ENCODE peak calls at places on chromosomes 2 and 18, in five cellular contexts. B, L, T, I and Z are unnamed samples.

GRCh38 chr2:196278491-196278911 is 107.1 kb upstream of the STK17B start:
- DNase-seq in L (no peak), I (no peak), B (no peak), T (no peak), Z (no peak)

GRCh38 chr2:241760301-241760771 is 16.3 kb upstream of the GAL3ST2 start:
- DNase-seq in I (peak; percentile 26), T (no peak), B (peak; percentile 33), L (peak; percentile 48), Z (peak; percentile 58)

GRCh38 chr2:210474776-210475175 is 1.8 kb downstream of the LANCL1 start:
- DNase-seq in B (no peak), T (no peak), I (no peak), L (no peak), Z (no peak)

GRCh38 chr2:57937456-57937855 is 109.2 kb upstream of the VRK2 start:
- DNase-seq in L (no peak), I (no peak), B (no peak), T (no peak), Z (no peak)

GRCh38 chr18:58980991-58981390 is 116.3 kb downstream of the ZNF532 start:
- DNase-seq in B (no peak), I (no peak), L (no peak), T (no peak), Z (peak; percentile 6)

GRCh38 chr2:153519260-153519875 is 40.8 kb upstream of the RPRM start:
- DNase-seq in T (peak; percentile 55), B (peak; percentile 64), I (peak; percentile 71), L (no peak), Z (peak; percentile 83)

GRCh38 chr2:68282814-68283812 is 30.8 kb upstream of the PPP3R1 start:
- DNase-seq in T (peak; percentile 31), L (no peak), I (peak; percentile 33), B (no peak), Z (no peak)

GRCh38 chr2:203033395-203033794 is 18.7 kb downstream of the NBEAL1 start:
- DNase-seq in B (no peak), T (no peak), I (no peak), L (no peak), Z (no peak)

GRCh38 chr2:168247341-168248305 is at the start of gene STK39:
- DNase-seq in T (peak; percentile 75), I (peak; percentile 86), B (peak; percentile 91), L (peak; percentile 84), Z (peak; percentile 94)

GRCh38 chr2:233593201-233593600 is 24.2 kb upstream of the UGT1A8 start:
- DNase-seq in I (no peak), B (no peak), L (no peak), T (no peak), Z (no peak)

GRCh38 chr2:46719499-46719898 is 196.1 kb downstream of the MCFD2 start:
- DNase-seq in T (no peak), I (no peak), B (no peak), L (no peak), Z (no peak)

GRCh38 chr2:99395589-99396130 is 58.5 kb downstream of the EIF5B start:
- DNase-seq in B (no peak), L (no peak), T (no peak), I (no peak), Z (no peak)

GRCh38 chr18:79506191-79507075 is 110.7 kb downstream of the NFATC1 start:
- DNase-seq in L (peak; percentile 70), B (peak; percentile 57), I (no peak), T (no peak), Z (no peak)

GRCh38 chr2:207227062-207227748 is 61.5 kb upstream of the KLF7 start:
- DNase-seq in I (no peak), T (no peak), L (no peak), B (peak; percentile 66), Z (peak; percentile 96)

GRCh38 chr2:158502984-158503383 is 46.2 kb downstream of the PKP4 start:
- DNase-seq in L (no peak), B (no peak), I (peak; percentile 25), T (no peak), Z (no peak)

GRCh38 chr2:219457784-219458369 is 23.2 kb downstream of the SPEG start:
- DNase-seq in L (no peak), T (peak; percentile 45), B (no peak), I (no peak), Z (peak; percentile 79)

GRCh38 chr2:241225545-241225944 is 37.1 kb downstream of the ANO7 start:
- DNase-seq in L (no peak), B (no peak), T (no peak), I (no peak), Z (no peak)

GRCh38 chr18:14971461-14972185 is 223.7 kb downstream of the ANKRD30B start:
- DNase-seq in I (no peak), L (no peak), B (no peak), T (no peak), Z (no peak)

GRCh38 chr18:56641714-56642331 is 3.4 kb upstream of the TXNL1 start:
- DNase-seq in I (no peak), T (no peak), L (no peak), B (no peak), Z (no peak)

GRCh38 chr2:230602562-230603230 is 109.9 kb upstream of the CAB39 start:
- DNase-seq in B (no peak), L (no peak), I (no peak), T (no peak), Z (no peak)

GRCh38 chr2:180494286-180494685 is 486.1 kb upstream of the UBE2E3 start:
- DNase-seq in L (no peak), B (no peak), T (no peak), I (no peak), Z (peak; percentile 56)

GRCh38 chr2:128446049-128446811 is 127.6 kb upstream of the HS6ST1 start:
- DNase-seq in B (peak; percentile 46), L (peak; percentile 17), I (no peak), T (no peak), Z (peak; percentile 31)

GRCh38 chr2:84395819-84396218 is 63.3 kb downstream of the SUCLG1 start:
- DNase-seq in I (no peak), B (no peak), L (no peak), T (no peak), Z (no peak)

GRCh38 chr2:206324869-206325268 is 50.4 kb downstream of the ZDBF2 start:
- DNase-seq in B (no peak), L (no peak), T (no peak), I (no peak), Z (no peak)

GRCh38 chr2:9800975-9801723 is 42.1 kb upstream of the TAF1B start:
- DNase-seq in I (peak; percentile 65), T (peak; percentile 26), B (peak; percentile 88), L (peak; percentile 66), Z (peak; percentile 70)

GRCh38 chr18:52451851-52452250 is 111.9 kb downstream of the DCC start:
- DNase-seq in T (no peak), L (no peak), B (no peak), I (no peak), Z (peak; percentile 57)
- TF ChIP-seq CTCF in T (no peak), L (no peak), B (no peak), I (peak; percentile 28), Z (peak; percentile 61)

DNA sequence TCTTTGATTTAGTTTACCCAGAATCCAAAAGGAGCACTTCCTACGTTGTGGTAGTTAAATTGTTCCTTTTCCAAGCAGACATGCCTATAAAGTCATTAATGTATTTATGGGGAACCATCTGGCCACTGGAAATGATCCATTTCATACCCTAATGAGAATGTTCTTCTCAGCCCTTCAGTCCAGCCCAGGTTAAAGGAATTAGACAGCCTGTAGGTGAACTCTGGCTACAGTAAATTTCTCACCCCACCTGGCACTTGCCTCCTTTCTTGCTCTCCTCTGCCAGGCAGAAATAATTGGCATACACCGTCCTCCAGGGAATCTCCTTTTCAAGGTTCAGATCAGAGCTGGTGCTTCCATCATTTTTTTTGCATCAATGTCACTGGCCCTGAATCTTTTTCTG is 121.1 kb downstream of the SETBP1 start:
- DNase-seq in B (no peak), T (no peak), L (no peak), I (no peak), Z (no peak)
- H3K4me1 ChIP-seq in B (peaks cover 6% of the 10 kb centered on the region), T (peaks cover 57% of the 10 kb centered on the region), L (peaks cover 46% of the 10 kb centered on the region), I (peaks cover 8% of the 10 kb centered on the region), Z (peaks cover 15% of the 10 kb centered on the region)

GRCh38 chr2:211503856-211504255 is 947.5 kb downstream of the CPS1 start:
- DNase-seq in T (peak; percentile 8), I (no peak), B (no peak), L (no peak), Z (peak; percentile 52)
- TF ChIP-seq CTCF in T (peak; percentile 43), I (peak; percentile 44), B (no peak), L (no peak), Z (peak; percentile 68)

DNA sequence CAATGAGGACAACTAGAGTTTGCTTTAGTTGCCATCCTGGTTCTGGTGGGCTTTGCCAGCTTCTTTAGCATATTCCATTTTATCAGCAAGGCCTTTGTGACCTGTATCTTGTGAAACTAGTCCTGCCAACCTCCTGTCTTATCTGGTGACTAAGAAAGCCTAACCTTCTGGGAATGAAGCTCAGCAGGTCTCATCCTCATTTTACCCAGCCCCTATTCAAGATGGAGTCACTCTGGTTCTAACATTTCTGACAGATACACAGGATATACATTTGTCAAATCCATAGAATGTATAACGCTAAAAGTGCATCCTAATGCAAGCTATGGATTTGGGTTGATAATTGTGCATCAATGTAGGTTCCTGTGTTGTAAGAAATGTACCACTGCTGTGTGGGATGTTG is 152.4 kb downstream of the MAIP1 start:
- DNase-seq in L (no peak), I (no peak), T (no peak), B (no peak), Z (no peak)
- H3K4me1 ChIP-seq in L (no peaks in the 10 kb centered on the region), I (no peaks in the 10 kb centered on the region), T (no peaks in the 10 kb centered on the region), B (no peaks in the 10 kb centered on the region), Z (no peaks in the 10 kb centered on the region)

DNA sequence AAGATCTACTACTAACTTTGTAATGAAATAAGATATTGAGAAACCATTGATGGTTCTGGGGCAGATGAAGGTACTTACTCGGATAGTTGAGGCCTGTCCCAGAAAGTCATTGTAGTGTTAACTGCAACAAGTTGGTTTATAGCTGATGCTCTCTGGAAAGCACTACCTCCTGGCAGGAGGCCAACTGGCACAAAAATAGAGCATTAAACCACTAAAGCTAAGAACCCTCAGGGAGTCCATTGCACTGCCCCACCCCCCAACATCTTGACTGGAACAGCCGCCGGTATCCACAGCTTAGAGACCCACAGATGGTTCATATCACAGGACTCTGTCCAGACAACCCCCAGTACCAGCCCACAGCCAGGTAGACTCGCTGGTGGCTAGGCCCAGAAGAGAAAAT is 552.4 kb upstream of the CRIM1 start:
- DNase-seq in B (no peak), L (no peak), T (no peak), I (peak; percentile 50), Z (no peak)
- TF ChIP-seq CTCF in B (no peak), L (no peak), T (no peak), I (no peak), Z (no peak)

DNA sequence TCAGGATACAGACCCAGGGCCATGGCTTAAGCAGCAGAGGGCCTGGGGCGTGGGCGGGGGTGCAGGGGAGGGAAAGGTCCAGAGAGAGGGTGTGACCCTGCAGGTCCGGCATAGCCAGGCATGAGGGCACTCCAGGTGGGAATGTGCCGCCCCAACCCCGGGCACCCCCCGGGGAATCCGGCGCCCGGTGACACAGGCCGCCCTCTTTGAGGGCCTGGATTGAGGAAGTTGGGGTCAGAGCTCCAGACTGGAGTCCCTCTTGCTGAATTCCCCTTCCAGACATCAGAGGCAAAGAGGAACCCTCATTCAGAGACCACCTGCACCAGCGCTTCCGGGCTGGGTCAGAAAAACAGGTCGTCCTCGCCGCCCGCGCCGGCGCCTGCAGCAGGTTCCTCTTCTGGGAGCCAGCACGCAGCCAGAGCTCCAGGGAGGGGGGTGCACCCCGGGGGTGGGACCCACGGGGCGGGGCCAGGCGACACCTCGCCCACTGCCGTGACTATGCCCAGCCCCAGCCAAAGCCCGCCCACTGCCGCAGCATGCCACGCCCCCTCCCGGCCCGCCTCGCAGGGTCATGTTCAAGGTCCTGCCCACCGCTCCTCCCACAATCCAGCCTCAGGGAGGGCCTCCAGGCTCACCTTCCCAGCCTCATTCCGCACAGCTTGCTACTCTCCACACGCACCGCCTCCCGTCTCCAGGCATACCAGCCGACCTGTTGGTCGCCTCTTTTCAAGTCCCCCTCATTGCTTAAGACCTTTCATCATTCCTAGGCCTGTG is 98.3 kb upstream of the ID2 start:
- DNase-seq in L (peak; percentile 96), B (peak; percentile 99), I (peak; percentile 95), T (no peak), Z (peak; percentile 100)
- H3K4me1 ChIP-seq in L (peaks cover 10% of the 10 kb centered on the region), B (peaks cover 12% of the 10 kb centered on the region), I (peaks cover 16% of the 10 kb centered on the region), T (peaks cover 11% of the 10 kb centered on the region), Z (peaks cover 12% of the 10 kb centered on the region)